ENCODE peak calls at places on chromosomes 1 and 21, in four cellular contexts. V is H1, D is GM06990, M is psoas muscle. G is an unnamed sample.

GRCh38 chr1:48674641-48675040 is 102.0 kb downstream of the BEND5 start:
- DNase-seq in V (no peak), D (no peak), M (no peak), G (no peak)

GRCh38 chr21:18655927-18656326 is 252.3 kb upstream of the TMPRSS15 start:
- DNase-seq in V (no peak), D (no peak), M (no peak), G (no peak)

GRCh38 chr1:228308085-228308601 is 98.5 kb downstream of the TRIM11 start:
- DNase-seq in V (no peak), D (no peak), M (peak), G (no peak)

GRCh38 chr1:1304331-1305299 is 3.1 kb downstream of the ACAP3 start:
- DNase-seq in V (no peak), D (no peak), M (peak), G (peak)

GRCh38 chr1:1678581-1679380 is 13.8 kb downstream of the SLC35E2B start:
- DNase-seq in V (no peak), D (peak), M (peak), G (no peak)

GRCh38 chr1:9182784-9183257 is 51.8 kb upstream of the H6PD start:
- DNase-seq in V (no peak), D (peak), M (no peak), G (no peak)

GRCh38 chr1:119159963-119160362 is 19.5 kb upstream of the WARS2 start:
- DNase-seq in V (no peak), D (no peak), M (no peak), G (no peak)

GRCh38 chr1:8495928-8496401 is 178.1 kb downstream of the SLC45A1 start:
- DNase-seq in V (no peak), D (no peak), M (no peak), G (no peak)

GRCh38 chr1:116415699-116416533 is 42.9 kb downstream of the ATP1A1 start:
- DNase-seq in V (no peak), D (no peak), M (no peak), G (no peak)

GRCh38 chr1:160127865-160128523 is 12.4 kb downstream of the ATP1A2 start:
- DNase-seq in V (no peak), D (no peak), M (peak), G (peak)

GRCh38 chr1:9233241-9233941 is 1.2 kb upstream of the H6PD start:
- DNase-seq in V (no peak), D (no peak), M (peak), G (peak)

GRCh38 chr1:215269955-215270354 is 187.4 kb downstream of the KCNK2 start:
- DNase-seq in V (no peak), D (no peak), M (no peak), G (no peak)

GRCh38 chr1:228282329-228283042 is 74.6 kb downstream of the OBSCN start:
- DNase-seq in V (no peak), D (no peak), M (peak), G (no peak)

GRCh38 chr1:154972517-154973343 is 1.8 kb upstream of the CKS1B start:
- DNase-seq in V (peak), D (no peak), M (peak), G (peak)

GRCh38 chr1:203215573-203215972 is 13.9 kb downstream of the CHIT1 start:
- DNase-seq in V (no peak), D (no peak), M (no peak), G (no peak)

GRCh38 chr1:150397392-150398032 is 33.6 kb downstream of the RPRD2 start:
- DNase-seq in V (no peak), D (no peak), M (no peak), G (no peak)

GRCh38 chr21:45973475-45974072 is 8.0 kb upstream of the COL6A1 start:
- DNase-seq in V (no peak), D (peak), M (peak), G (no peak)

GRCh38 chr1:92882817-92883216 is 51.0 kb downstream of the RPL5 start:
- DNase-seq in V (no peak), D (no peak), M (no peak), G (no peak)

GRCh38 chr1:26791626-26792025 is 3.9 kb downstream of the PIGV start:
- DNase-seq in V (no peak), D (no peak), M (no peak), G (no peak)

GRCh38 chr1:67793562-67793961 is 39.7 kb downstream of the GNG12 start:
- DNase-seq in V (no peak), D (no peak), M (no peak), G (no peak)

GRCh38 chr1:186782791-186783190 is 46.0 kb upstream of the PLA2G4A start:
- DNase-seq in V (no peak), D (no peak), M (no peak), G (no peak)

GRCh38 chr1:86461482-86461881 is 7.2 kb upstream of the CLCA1 start:
- DNase-seq in V (no peak), D (no peak), M (no peak), G (no peak)

GRCh38 chr21:31730687-31731111 is 1.2 kb downstream of the SCAF4 start:
- DNase-seq in V (peak), D (no peak), M (no peak), G (no peak)

GRCh38 chr1:43185021-43185420 is 12.9 kb downstream of the CFAP57 start:
- DNase-seq in V (no peak), D (no peak), M (no peak), G (no peak)

GRCh38 chr1:145999321-146000024 is 3.1 kb upstream of the TXNIP start:
- DNase-seq in V (no peak), D (no peak), M (peak), G (no peak)

GRCh38 chr21:32914424-32915070 is 111.2 kb upstream of the OLIG2 start:
- DNase-seq in V (no peak), D (no peak), M (no peak), G (no peak)

GRCh38 chr1:163161841-163162240 is 40.9 kb downstream of the RGS5 start:
- DNase-seq in V (no peak), D (no peak), M (no peak), G (no peak)

GRCh38 chr1:116832932-116833578 is 76.7 kb upstream of the PTGFRN start:
- DNase-seq in V (no peak), D (no peak), M (no peak), G (no peak)

GRCh38 chr1:77263708-77264107 is 18.1 kb upstream of the AK5 start:
- DNase-seq in V (no peak), D (no peak), M (no peak), G (no peak)

GRCh38 chr1:91754348-91754747 is 131.6 kb downstream of the TGFBR3 start:
- DNase-seq in V (no peak), D (no peak), M (no peak), G (no peak)

GRCh38 chr1:70966018-70966638 is 81.5 kb downstream of the PTGER3 start:
- DNase-seq in V (no peak), D (no peak), M (no peak), G (no peak)

GRCh38 chr1:193707271-193708015 is 521.0 kb upstream of the B3GALT2 start:
- DNase-seq in V (no peak), D (no peak), M (no peak), G (no peak)

GRCh38 chr21:39375446-39375845 is 26.6 kb upstream of the HMGN1 start:
- DNase-seq in V (no peak), D (no peak), M (no peak), G (no peak)

GRCh38 chr1:209625205-209625549 is 27.0 kb downstream of the LAMB3 start:
- DNase-seq in V (no peak), D (no peak), M (peak), G (no peak)

GRCh38 chr1:217921126-217921900 is 290.2 kb downstream of the SPATA17 start:
- DNase-seq in V (no peak), D (no peak), M (no peak), G (no peak)

GRCh38 chr1:217911908-217912307 is 280.8 kb downstream of the SPATA17 start:
- DNase-seq in V (no peak), D (no peak), M (no peak), G (no peak)

GRCh38 chr1:217919683-217920502 is 288.7 kb downstream of the SPATA17 start:
- DNase-seq in V (no peak), D (no peak), M (no peak), G (no peak)

GRCh38 chr1:217917277-217917887 is 286.2 kb downstream of the SPATA17 start:
- DNase-seq in V (no peak), D (no peak), M (no peak), G (no peak)
- TF ChIP-seq CTCF in V (no peak), D (no peak), M (no peak), G (no peak)

GRCh38 chr1:14599173-14599754 is 779 bp downstream of the KAZN start:
- DNase-seq in V (no peak), D (peak), M (no peak), G (no peak)

GRCh38 chr1:14596591-14596990 is 1.9 kb upstream of the KAZN start:
- DNase-seq in V (no peak), D (no peak), M (no peak), G (no peak)

GRCh38 chr1:14597343-14598006 is 1.0 kb upstream of the KAZN start:
- DNase-seq in V (no peak), D (no peak), M (no peak), G (no peak)

GRCh38 chr1:14598498-14599172 is at the start of gene KAZN:
- DNase-seq in V (no peak), D (peak), M (no peak), G (no peak)

DNA sequence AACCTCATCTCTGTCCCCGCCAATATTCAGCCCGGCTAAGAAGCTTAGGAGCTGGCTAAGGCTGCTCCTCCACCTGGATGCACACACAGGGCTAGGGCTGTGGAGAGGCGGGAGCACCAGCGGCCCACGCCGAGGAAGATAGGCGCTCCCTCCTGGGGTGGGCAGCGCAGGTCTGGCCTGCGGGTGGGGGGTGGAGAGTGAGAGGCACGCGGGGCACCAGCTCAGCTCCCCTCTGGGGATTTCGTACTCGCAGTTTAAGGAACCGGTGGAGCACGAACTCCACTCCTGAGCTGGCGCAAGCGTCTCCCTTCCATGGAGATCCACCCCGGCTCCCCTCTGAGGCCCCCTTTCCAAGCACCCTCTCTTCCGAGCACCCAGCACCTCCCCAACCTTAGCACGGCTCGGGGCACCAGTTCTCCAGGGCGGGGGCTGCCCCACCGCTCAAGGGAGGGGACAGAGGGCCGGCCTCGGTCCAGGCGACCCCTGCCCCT is 433 bp upstream of the KAZN start:
- DNase-seq in V (no peak), D (no peak), M (no peak), G (no peak)
- H3K4me3 ChIP-seq in V (peak), D (no peak), M (peak), G (no peak)

DNA sequence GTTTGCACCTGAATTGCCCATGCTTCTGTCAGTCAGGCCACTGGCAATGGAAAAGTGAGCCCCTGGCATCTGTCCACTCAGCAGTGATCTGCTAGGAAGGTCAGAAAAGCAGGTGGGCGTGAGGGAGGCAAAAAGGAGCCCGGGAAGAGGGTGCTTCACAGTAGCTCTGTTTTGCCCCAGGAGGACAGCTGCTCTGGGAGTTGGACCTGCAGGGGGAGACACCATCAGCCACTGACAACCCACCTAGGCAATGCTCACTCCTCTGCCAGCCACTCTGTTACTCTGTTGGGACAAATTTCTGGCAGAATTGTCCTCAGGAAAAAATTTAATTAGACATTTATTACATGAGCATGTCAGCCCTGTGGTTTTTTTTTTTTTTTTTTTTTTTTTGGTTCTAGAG is 146.4 kb downstream of the LRIG2 start:
- DNase-seq in V (no peak), D (no peak), M (no peak), G (no peak)
- TF ChIP-seq CTCF in V (peak), D (peak), M (peak), G (peak)

DNA sequence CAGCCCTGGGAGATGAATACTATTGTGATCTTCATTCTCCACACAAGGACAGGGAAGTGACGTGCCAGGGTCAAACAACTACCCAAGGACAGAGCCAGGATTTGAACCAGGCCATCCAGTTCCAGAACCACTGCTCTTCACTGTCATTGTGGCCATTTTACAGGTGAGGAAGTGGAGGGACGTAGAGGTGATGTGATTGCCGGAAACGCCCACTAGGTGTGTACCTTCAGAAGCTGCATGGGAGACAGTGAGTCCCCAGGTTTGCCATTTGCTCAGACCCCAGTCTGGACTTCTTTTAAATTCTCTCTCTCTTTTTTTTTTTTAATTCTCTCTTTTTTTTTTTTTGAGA is 207.6 kb upstream of the TMEM51 start:
- DNase-seq in V (no peak), D (no peak), M (no peak), G (no peak)
- H3K4me3 ChIP-seq in V (no peak), D (no peak), M (peak), G (peak)

DNA sequence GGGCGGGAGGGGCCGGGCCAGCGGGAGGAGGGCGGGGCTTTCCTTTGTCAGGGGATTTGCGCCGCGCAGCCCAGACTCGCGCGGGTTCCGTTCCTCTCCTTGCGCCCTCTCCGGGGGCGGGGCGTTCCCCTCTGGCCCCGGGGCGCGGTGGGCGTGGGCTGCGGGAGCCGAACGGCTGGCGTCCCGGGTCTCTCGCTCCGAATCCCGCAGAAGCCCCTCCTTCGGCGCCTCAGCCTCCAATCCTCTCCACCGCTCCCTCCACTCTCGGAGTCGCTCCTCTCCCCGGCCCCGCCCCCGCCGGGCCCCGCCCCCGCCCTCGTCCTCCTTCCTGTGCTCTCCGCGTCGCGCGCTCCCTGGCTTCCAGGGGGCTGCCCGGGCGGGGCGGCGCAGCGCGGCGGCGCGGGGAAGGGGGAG is 82.8 kb upstream of the BMP8A start:
- DNase-seq in V (peak), D (peak), M (peak), G (peak)
- TF ChIP-seq CTCF in V (no peak), D (no peak), M (no peak), G (no peak)

DNA sequence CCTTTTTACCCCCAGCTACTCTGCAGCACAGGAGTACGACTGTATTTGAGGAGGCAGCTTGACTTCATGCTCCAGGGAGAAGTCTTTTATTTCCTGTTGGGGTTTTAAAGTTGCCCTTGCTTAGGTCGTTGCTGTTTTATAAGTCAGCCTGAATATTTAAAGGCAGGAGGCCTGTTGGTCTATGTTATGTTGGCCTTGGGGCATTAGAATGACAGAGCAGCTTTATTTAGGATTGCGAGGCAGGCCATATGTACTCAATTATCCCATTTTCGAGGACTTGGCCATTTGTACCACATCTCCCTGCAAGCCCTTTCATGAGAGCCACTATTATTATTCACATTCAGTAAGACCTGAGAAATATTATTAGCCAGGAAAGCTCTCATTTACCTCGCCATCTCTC is 47.0 kb downstream of the KIF26B start:
- DNase-seq in V (no peak), D (no peak), M (no peak), G (no peak)
- H3K4me3 ChIP-seq in V (no peak), D (no peak), M (no peak), G (no peak)

GRCh38 chr1:240031009-240031408 is 60.7 kb upstream of the FMN2 start:
- DNase-seq in V (no peak), D (no peak), M (no peak), G (peak)
- TF ChIP-seq CTCF in V (no peak), D (no peak), M (no peak), G (no peak)

G was measured in AG09309.